ENCODE peak calls at places on chromosomes 13 and 19, in six cellular contexts. One of them, this sample, is unnamed.
A peak's percentile ranks its signal among the peaks of the same experiment; 100 is the strongest.

GRCh38 chr19:48445256-48445605 is 552 bp upstream of the GRWD1 start:
- DNase-seq in cardiac fibroblast: peak; percentile 94
- DNase-seq in iPS DF 6.9: no peak
- DNase-seq in uterus: no peak
- DNase-seq in fibroblast of mammary gland: peak; percentile 96
- DNase-seq in PC-3: peak; percentile 61
- DNase-seq in this sample: peak; percentile 92

GRCh38 chr19:5112681-5113080 is 143.8 kb downstream of the KDM4B start:
- DNase-seq in cardiac fibroblast: no peak
- DNase-seq in iPS DF 6.9: no peak
- DNase-seq in uterus: no peak
- DNase-seq in fibroblast of mammary gland: no peak
- DNase-seq in PC-3: no peak
- DNase-seq in this sample: no peak

GRCh38 chr13:36067619-36068456 is 63.3 kb downstream of the DCLK1 start:
- DNase-seq in cardiac fibroblast: no peak
- DNase-seq in iPS DF 6.9: no peak
- DNase-seq in uterus: no peak
- DNase-seq in fibroblast of mammary gland: no peak
- DNase-seq in PC-3: no peak
- DNase-seq in this sample: no peak

GRCh38 chr19:44255705-44256411 is 3.8 kb upstream of the ZNF233 start:
- DNase-seq in cardiac fibroblast: no peak
- DNase-seq in iPS DF 6.9: no peak
- DNase-seq in uterus: no peak
- DNase-seq in fibroblast of mammary gland: no peak
- DNase-seq in PC-3: no peak
- DNase-seq in this sample: no peak

GRCh38 chr13:37443538-37443937 is 155.0 kb downstream of the POSTN start:
- DNase-seq in cardiac fibroblast: peak; percentile 97
- DNase-seq in iPS DF 6.9: no peak
- DNase-seq in uterus: no peak
- DNase-seq in fibroblast of mammary gland: peak; percentile 97
- DNase-seq in PC-3: no peak
- DNase-seq in this sample: peak; percentile 82

GRCh38 chr19:4985551-4985991 is 16.7 kb downstream of the KDM4B start:
- DNase-seq in cardiac fibroblast: no peak
- DNase-seq in iPS DF 6.9: no peak
- DNase-seq in uterus: no peak
- DNase-seq in fibroblast of mammary gland: peak; percentile 60
- DNase-seq in PC-3: no peak
- DNase-seq in this sample: no peak

GRCh38 chr19:42407085-42407815 is 17.2 kb upstream of the CNFN start:
- DNase-seq in cardiac fibroblast: no peak
- DNase-seq in iPS DF 6.9: no peak
- DNase-seq in uterus: no peak
- DNase-seq in fibroblast of mammary gland: no peak
- DNase-seq in PC-3: no peak
- DNase-seq in this sample: no peak

GRCh38 chr13:42553098-42554046 is 20.6 kb upstream of the TNFSF11 start:
- DNase-seq in cardiac fibroblast: peak; percentile 93
- DNase-seq in iPS DF 6.9: no peak
- DNase-seq in uterus: no peak
- DNase-seq in fibroblast of mammary gland: peak; percentile 89
- DNase-seq in PC-3: peak; percentile 76
- DNase-seq in this sample: peak; percentile 86

GRCh38 chr19:342128-342455 is 2.5 kb downstream of the MIER2 start:
- DNase-seq in cardiac fibroblast: no peak
- DNase-seq in iPS DF 6.9: no peak
- DNase-seq in uterus: no peak
- DNase-seq in fibroblast of mammary gland: no peak
- DNase-seq in PC-3: peak; percentile 1
- DNase-seq in this sample: no peak

GRCh38 chr19:8148088-8148409 is 1.3 kb downstream of the FBN3 start:
- DNase-seq in cardiac fibroblast: no peak
- DNase-seq in iPS DF 6.9: no peak
- DNase-seq in uterus: no peak
- DNase-seq in fibroblast of mammary gland: no peak
- DNase-seq in PC-3: no peak
- DNase-seq in this sample: no peak

GRCh38 chr19:8149261-8150094 is at the start of gene FBN3:
- DNase-seq in cardiac fibroblast: no peak
- DNase-seq in iPS DF 6.9: no peak
- DNase-seq in uterus: no peak
- DNase-seq in fibroblast of mammary gland: no peak
- DNase-seq in PC-3: no peak
- DNase-seq in this sample: no peak

GRCh38 chr19:8147579-8147978 is 1.8 kb downstream of the FBN3 start:
- DNase-seq in cardiac fibroblast: no peak
- DNase-seq in iPS DF 6.9: no peak
- DNase-seq in uterus: no peak
- DNase-seq in fibroblast of mammary gland: no peak
- DNase-seq in PC-3: no peak
- DNase-seq in this sample: no peak

GRCh38 chr19:8146877-8147575 is 2.4 kb downstream of the FBN3 start:
- DNase-seq in cardiac fibroblast: no peak
- DNase-seq in iPS DF 6.9: no peak
- DNase-seq in uterus: no peak
- DNase-seq in fibroblast of mammary gland: no peak
- DNase-seq in PC-3: no peak
- DNase-seq in this sample: no peak

DNA sequence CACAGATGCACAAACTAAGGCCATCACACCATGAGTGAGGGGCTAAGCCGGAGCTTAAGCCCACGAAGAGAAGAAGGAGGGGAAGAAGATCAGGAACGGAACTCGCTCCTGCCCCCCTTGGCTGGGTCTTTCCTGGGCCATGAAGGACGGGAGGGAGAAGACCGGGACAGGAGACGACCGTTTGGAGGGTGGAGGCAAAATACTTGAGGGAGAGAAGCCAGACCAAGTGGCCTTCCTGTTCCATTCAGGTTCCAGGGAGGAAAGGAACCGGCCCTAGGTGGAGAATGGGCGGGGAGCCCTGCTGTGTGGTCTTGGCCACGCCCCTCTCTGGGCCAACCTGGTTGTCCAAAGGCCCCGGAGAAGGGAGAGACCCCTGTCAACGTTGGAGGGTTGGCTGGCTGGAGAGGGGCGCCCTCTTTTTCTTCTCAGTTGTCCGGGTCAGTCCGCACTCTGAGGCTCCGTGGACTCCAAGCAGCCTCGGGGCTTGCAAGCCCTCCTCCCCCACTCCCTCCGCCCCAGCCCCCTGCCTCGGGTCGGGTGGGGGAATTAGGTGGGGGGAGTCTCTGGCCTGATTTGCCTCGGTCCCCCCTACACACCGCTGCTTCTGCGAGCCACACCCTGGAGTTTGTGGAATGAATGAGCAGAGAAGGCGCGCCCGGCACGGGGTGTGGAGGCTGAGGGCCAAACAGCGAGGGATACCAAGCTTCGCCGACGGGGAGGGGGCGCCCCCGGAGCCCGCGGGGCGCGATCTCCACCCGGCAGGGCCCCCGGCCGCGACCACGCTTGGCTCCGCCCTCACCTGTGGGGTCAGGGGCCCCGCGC is 771 bp downstream of the FBN3 start:
- DNase-seq in cardiac fibroblast: no peak
- DNase-seq in iPS DF 6.9: peak; percentile 88
- DNase-seq in uterus: no peak
- DNase-seq in fibroblast of mammary gland: no peak
- DNase-seq in PC-3: peak; percentile 43
- DNase-seq in this sample: no peak
- H3K4me3 ChIP-seq in cardiac fibroblast: no peak overlapping the region
- H3K4me3 ChIP-seq in iPS DF 6.9: peak overlapping the region; percentile 58
- H3K4me3 ChIP-seq in uterus: no peak overlapping the region
- H3K4me3 ChIP-seq in fibroblast of mammary gland: no peak overlapping the region
- H3K4me3 ChIP-seq in PC-3: peak overlapping the region; percentile 61
- H3K4me3 ChIP-seq in this sample: no peak overlapping the region

GRCh38 chr19:2149980-2150793 is 1.2 kb downstream of the AP3D1 start:
- DNase-seq in cardiac fibroblast: peak; percentile 19
- DNase-seq in iPS DF 6.9: no peak
- DNase-seq in uterus: no peak
- DNase-seq in fibroblast of mammary gland: no peak
- DNase-seq in PC-3: peak; percentile 11
- DNase-seq in this sample: peak; percentile 48

GRCh38 chr19:2148482-2149135 is 2.8 kb downstream of the AP3D1 start:
- DNase-seq in cardiac fibroblast: no peak
- DNase-seq in iPS DF 6.9: no peak
- DNase-seq in uterus: no peak
- DNase-seq in fibroblast of mammary gland: no peak
- DNase-seq in PC-3: no peak
- DNase-seq in this sample: no peak

GRCh38 chr19:2151339-2152229 is at the start of gene AP3D1:
- DNase-seq in cardiac fibroblast: peak; percentile 100
- DNase-seq in iPS DF 6.9: peak; percentile 98
- DNase-seq in uterus: peak; percentile 100
- DNase-seq in fibroblast of mammary gland: peak; percentile 100
- DNase-seq in PC-3: peak; percentile 98
- DNase-seq in this sample: peak; percentile 100

GRCh38 chr19:2154587-2155075 is 3.3 kb upstream of the AP3D1 start:
- DNase-seq in cardiac fibroblast: peak; percentile 48
- DNase-seq in iPS DF 6.9: no peak
- DNase-seq in uterus: no peak
- DNase-seq in fibroblast of mammary gland: peak; percentile 57
- DNase-seq in PC-3: peak; percentile 82
- DNase-seq in this sample: no peak

DNA sequence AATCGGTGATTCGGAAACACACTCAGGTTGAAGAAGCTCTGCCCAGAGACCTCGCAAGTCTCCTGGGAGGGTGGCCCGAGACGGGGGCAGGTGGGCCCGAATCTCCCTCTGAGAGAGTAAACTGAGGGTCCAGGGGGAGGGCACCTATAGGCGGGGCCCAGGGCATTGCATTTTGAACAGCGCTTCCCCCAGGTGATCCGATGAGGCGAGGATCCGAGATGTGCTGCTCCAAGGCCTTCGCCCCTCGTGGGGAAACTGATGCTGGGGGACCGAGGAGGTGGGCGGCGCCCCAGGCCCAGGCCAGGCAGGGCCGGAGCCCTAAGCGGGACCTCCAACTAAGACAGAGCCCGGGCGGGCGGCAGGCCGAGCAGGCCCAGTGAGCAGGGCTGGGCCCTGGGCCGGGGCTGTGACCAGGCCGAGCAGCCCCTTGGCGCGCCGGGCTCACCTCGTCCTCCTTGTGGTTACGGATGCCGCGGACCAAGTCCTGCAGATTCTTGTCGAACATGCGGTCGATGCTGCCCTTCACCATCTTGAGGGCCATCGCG is 500 bp downstream of the AP3D1 start:
- DNase-seq in cardiac fibroblast: no peak
- DNase-seq in iPS DF 6.9: no peak
- DNase-seq in uterus: peak; percentile 40
- DNase-seq in fibroblast of mammary gland: no peak
- DNase-seq in PC-3: no peak
- DNase-seq in this sample: peak; percentile 32
- H3K4me3 ChIP-seq in cardiac fibroblast: peak overlapping the region; percentile 95
- H3K4me3 ChIP-seq in iPS DF 6.9: peak overlapping the region; percentile 96
- H3K4me3 ChIP-seq in uterus: peak overlapping the region; percentile 78
- H3K4me3 ChIP-seq in fibroblast of mammary gland: peak overlapping the region; percentile 85
- H3K4me3 ChIP-seq in PC-3: peak overlapping the region; percentile 98
- H3K4me3 ChIP-seq in this sample: peak overlapping the region; percentile 84

GRCh38 chr19:50658438-50659317 is 9.4 kb downstream of the C19orf81 start:
- DNase-seq in cardiac fibroblast: peak; percentile 46
- DNase-seq in iPS DF 6.9: no peak
- DNase-seq in uterus: peak; percentile 21
- DNase-seq in fibroblast of mammary gland: peak; percentile 29
- DNase-seq in PC-3: peak; percentile 92
- DNase-seq in this sample: peak; percentile 63

GRCh38 chr19:50661087-50661486 is 11.8 kb downstream of the C19orf81 start:
- DNase-seq in cardiac fibroblast: no peak
- DNase-seq in iPS DF 6.9: no peak
- DNase-seq in uterus: no peak
- DNase-seq in fibroblast of mammary gland: no peak
- DNase-seq in PC-3: no peak
- DNase-seq in this sample: no peak

GRCh38 chr19:50659318-50660082 is 10.3 kb downstream of the C19orf81 start:
- DNase-seq in cardiac fibroblast: no peak
- DNase-seq in iPS DF 6.9: no peak
- DNase-seq in uterus: no peak
- DNase-seq in fibroblast of mammary gland: no peak
- DNase-seq in PC-3: no peak
- DNase-seq in this sample: no peak

GRCh38 chr19:50661675-50662441 is 12.6 kb downstream of the C19orf81 start:
- DNase-seq in cardiac fibroblast: no peak
- DNase-seq in iPS DF 6.9: no peak
- DNase-seq in uterus: no peak
- DNase-seq in fibroblast of mammary gland: no peak
- DNase-seq in PC-3: no peak
- DNase-seq in this sample: no peak

GRCh38 chr19:50660083-50660366 is 10.8 kb downstream of the C19orf81 start:
- DNase-seq in cardiac fibroblast: no peak
- DNase-seq in iPS DF 6.9: no peak
- DNase-seq in uterus: no peak
- DNase-seq in fibroblast of mammary gland: no peak
- DNase-seq in PC-3: no peak
- DNase-seq in this sample: no peak
- H3K4me3 ChIP-seq in cardiac fibroblast: no peak overlapping the region
- H3K4me3 ChIP-seq in iPS DF 6.9: no peak overlapping the region
- H3K4me3 ChIP-seq in uterus: no peak overlapping the region
- H3K4me3 ChIP-seq in fibroblast of mammary gland: no peak overlapping the region
- H3K4me3 ChIP-seq in PC-3: no peak overlapping the region
- H3K4me3 ChIP-seq in this sample: no peak overlapping the region

GRCh38 chr19:3386447-3387234 is 20.3 kb downstream of the NFIC start:
- DNase-seq in cardiac fibroblast: no peak
- DNase-seq in iPS DF 6.9: no peak
- DNase-seq in uterus: no peak
- DNase-seq in fibroblast of mammary gland: no peak
- DNase-seq in PC-3: no peak
- DNase-seq in this sample: no peak

GRCh38 chr19:3387645-3388589 is 21.5 kb downstream of the NFIC start:
- DNase-seq in cardiac fibroblast: no peak
- DNase-seq in iPS DF 6.9: no peak
- DNase-seq in uterus: peak; percentile 80
- DNase-seq in fibroblast of mammary gland: peak; percentile 64
- DNase-seq in PC-3: no peak
- DNase-seq in this sample: peak; percentile 88

GRCh38 chr19:3392480-3392879 is 26.1 kb downstream of the NFIC start:
- DNase-seq in cardiac fibroblast: no peak
- DNase-seq in iPS DF 6.9: no peak
- DNase-seq in uterus: no peak
- DNase-seq in fibroblast of mammary gland: no peak
- DNase-seq in PC-3: no peak
- DNase-seq in this sample: no peak

GRCh38 chr19:3389876-3390361 is 23.5 kb downstream of the NFIC start:
- DNase-seq in cardiac fibroblast: peak; percentile 53
- DNase-seq in iPS DF 6.9: no peak
- DNase-seq in uterus: no peak
- DNase-seq in fibroblast of mammary gland: peak; percentile 69
- DNase-seq in PC-3: no peak
- DNase-seq in this sample: peak; percentile 80

GRCh38 chr19:3389446-3389778 is 23.0 kb downstream of the NFIC start:
- DNase-seq in cardiac fibroblast: no peak
- DNase-seq in iPS DF 6.9: no peak
- DNase-seq in uterus: no peak
- DNase-seq in fibroblast of mammary gland: no peak
- DNase-seq in PC-3: no peak
- DNase-seq in this sample: no peak
- H3K4me3 ChIP-seq in cardiac fibroblast: no peak overlapping the region
- H3K4me3 ChIP-seq in iPS DF 6.9: no peak overlapping the region
- H3K4me3 ChIP-seq in uterus: no peak overlapping the region
- H3K4me3 ChIP-seq in fibroblast of mammary gland: no peak overlapping the region
- H3K4me3 ChIP-seq in PC-3: no peak overlapping the region
- H3K4me3 ChIP-seq in this sample: no peak overlapping the region

GRCh38 chr19:33064117-33064777 is 441 bp downstream of the RHPN2 start:
- DNase-seq in cardiac fibroblast: no peak
- DNase-seq in iPS DF 6.9: no peak
- DNase-seq in uterus: no peak
- DNase-seq in fibroblast of mammary gland: no peak
- DNase-seq in PC-3: peak; percentile 29
- DNase-seq in this sample: peak; percentile 27
- H3K4me3 ChIP-seq in cardiac fibroblast: peak overlapping the region; percentile 60
- H3K4me3 ChIP-seq in iPS DF 6.9: peak overlapping the region; percentile 57
- H3K4me3 ChIP-seq in uterus: peak overlapping the region; percentile 72
- H3K4me3 ChIP-seq in fibroblast of mammary gland: peak overlapping the region; percentile 24
- H3K4me3 ChIP-seq in PC-3: peak overlapping the region; percentile 93
- H3K4me3 ChIP-seq in this sample: peak overlapping the region; percentile 57